ENCODE peak calls at places on chromosome 19, in five cellular contexts. E is ascending aorta, I is D341Med, N is activated T-cell treated with anti-CD3 and anti-CD28 coated beads for 24 hours, V is left lung. P is an unnamed sample.

GRCh38 chr19:46984077-46985010 is 35.3 kb upstream of the NPAS1 start:
- DNase-seq in N (no peak), E (no peak), V (no peak), I (no peak), P (peak; percentile 38)

GRCh38 chr19:29535984-29536508 is 10.3 kb downstream of the VSTM2B start:
- DNase-seq in E (no peak), I (no peak), N (no peak), V (no peak), P (no peak)

GRCh38 chr19:16896098-16896912 is 7.5 kb downstream of the F2RL3 start:
- DNase-seq in I (peak; percentile 64), N (no peak), E (no peak), V (peak; percentile 83), P (no peak)

GRCh38 chr19:48754950-48755645 is at the start of gene FGF21:
- DNase-seq in E (no peak), V (peak; percentile 37), N (no peak), I (no peak), P (no peak)

GRCh38 chr19:22595918-22596341 is 38.2 kb upstream of the ZNF492 start:
- DNase-seq in V (no peak), I (no peak), E (peak; percentile 52), N (no peak), P (no peak)

GRCh38 chr19:45477713-45478453 is 10.1 kb downstream of the FOSB start:
- DNase-seq in N (no peak), E (no peak), I (no peak), V (no peak), P (peak; percentile 83)

GRCh38 chr19:30077851-30078355 is 135.9 kb downstream of the URI1 start:
- DNase-seq in E (no peak), V (no peak), I (no peak), N (no peak), P (no peak)

GRCh38 chr19:44947041-44947581 is 1.3 kb downstream of the APOC2 start:
- DNase-seq in E (no peak), N (no peak), I (peak; percentile 7), V (no peak), P (no peak)

GRCh38 chr19:4730740-4731171 is 7.1 kb upstream of the DPP9 start:
- DNase-seq in I (peak; percentile 63), N (peak; percentile 46), V (no peak), E (no peak), P (peak; percentile 53)

GRCh38 chr19:39083983-39084731 is at the start of gene ACP7:
- DNase-seq in I (peak; percentile 43), N (no peak), E (no peak), V (peak; percentile 71), P (peak; percentile 32)

GRCh38 chr19:43820098-43820860 is 6.8 kb upstream of the ZNF283 start:
- DNase-seq in V (peak; percentile 75), N (peak; percentile 26), I (no peak), E (no peak), P (no peak)

GRCh38 chr19:56504581-56504980 is 3.1 kb upstream of the ZNF471 start:
- DNase-seq in E (no peak), V (no peak), I (no peak), N (no peak), P (no peak)

GRCh38 chr19:1875646-1876493 is 9.4 kb downstream of the ABHD17A start:
- DNase-seq in V (peak; percentile 99), N (peak; percentile 86), E (peak; percentile 71), I (peak; percentile 94), P (peak; percentile 83)